ENCODE peak calls at places on chromosomes 13 and 19, in ten cellular contexts. One of them, this sample, is unnamed.

GRCh38 chr19:53703361-53703760 is 71.6 kb downstream of the DPRX start:
- DNase-seq in GM12891: no peak
- DNase-seq in stimulated activated CD4-positive, alpha-beta T cell treated with anti-CD3 and anti-CD28 coated beads, Interleukin-12 subunit alpha, Interleukin-12 subunit beta, amount 100 ng/mL, for 24 hours: no peak
- DNase-seq in Right ventricle myocardium inferior: no peak
- DNase-seq in hepatocyte: no peak
- DNase-seq in NCI-H1105 treated with DMSO at 0.1 percent for 48 hours: no peak
- DNase-seq in cerebellar nuclear complex: no peak
- DNase-seq in Calu3: no peak
- DNase-seq in Peyer's patch: no peak
- DNase-seq in retina: no peak
- DNase-seq in this sample: no peak

GRCh38 chr19:36528921-36529518 is 949 bp upstream of the ZNF260 start:
- DNase-seq in GM12891: peak
- DNase-seq in stimulated activated CD4-positive, alpha-beta T cell treated with anti-CD3 and anti-CD28 coated beads, Interleukin-12 subunit alpha, Interleukin-12 subunit beta, amount 100 ng/mL, for 24 hours: peak
- DNase-seq in Right ventricle myocardium inferior: no peak
- DNase-seq in hepatocyte: peak
- DNase-seq in NCI-H1105 treated with DMSO at 0.1 percent for 48 hours: no peak
- DNase-seq in cerebellar nuclear complex: no peak
- DNase-seq in Calu3: no peak
- DNase-seq in Peyer's patch: no peak
- DNase-seq in retina: no peak
- DNase-seq in this sample: peak

GRCh38 chr13:28100149-28101121 is at the start of gene FLT3:
- DNase-seq in GM12891: peak
- DNase-seq in stimulated activated CD4-positive, alpha-beta T cell treated with anti-CD3 and anti-CD28 coated beads, Interleukin-12 subunit alpha, Interleukin-12 subunit beta, amount 100 ng/mL, for 24 hours: peak
- DNase-seq in Right ventricle myocardium inferior: peak
- DNase-seq in hepatocyte: peak
- DNase-seq in NCI-H1105 treated with DMSO at 0.1 percent for 48 hours: no peak
- DNase-seq in cerebellar nuclear complex: no peak
- DNase-seq in Calu3: peak
- DNase-seq in Peyer's patch: no peak
- DNase-seq in retina: peak
- DNase-seq in this sample: peak

GRCh38 chr13:74452176-74452575 is 318.0 kb upstream of the KLF12 start:
- DNase-seq in GM12891: no peak
- DNase-seq in stimulated activated CD4-positive, alpha-beta T cell treated with anti-CD3 and anti-CD28 coated beads, Interleukin-12 subunit alpha, Interleukin-12 subunit beta, amount 100 ng/mL, for 24 hours: no peak
- DNase-seq in Right ventricle myocardium inferior: no peak
- DNase-seq in hepatocyte: no peak
- DNase-seq in NCI-H1105 treated with DMSO at 0.1 percent for 48 hours: no peak
- DNase-seq in cerebellar nuclear complex: no peak
- DNase-seq in Calu3: no peak
- DNase-seq in Peyer's patch: no peak
- DNase-seq in retina: no peak
- DNase-seq in this sample: no peak

GRCh38 chr13:75226755-75227435 is 255.1 kb downstream of the TBC1D4 start:
- DNase-seq in GM12891: no peak
- DNase-seq in stimulated activated CD4-positive, alpha-beta T cell treated with anti-CD3 and anti-CD28 coated beads, Interleukin-12 subunit alpha, Interleukin-12 subunit beta, amount 100 ng/mL, for 24 hours: no peak
- DNase-seq in Right ventricle myocardium inferior: no peak
- DNase-seq in hepatocyte: no peak
- DNase-seq in NCI-H1105 treated with DMSO at 0.1 percent for 48 hours: no peak
- DNase-seq in cerebellar nuclear complex: no peak
- DNase-seq in Calu3: no peak
- DNase-seq in Peyer's patch: no peak
- DNase-seq in retina: no peak
- DNase-seq in this sample: no peak

GRCh38 chr19:33804021-33804799 is 7.5 kb downstream of the KCTD15 start:
- DNase-seq in GM12891: no peak
- DNase-seq in stimulated activated CD4-positive, alpha-beta T cell treated with anti-CD3 and anti-CD28 coated beads, Interleukin-12 subunit alpha, Interleukin-12 subunit beta, amount 100 ng/mL, for 24 hours: no peak
- DNase-seq in Right ventricle myocardium inferior: peak
- DNase-seq in hepatocyte: peak
- DNase-seq in NCI-H1105 treated with DMSO at 0.1 percent for 48 hours: no peak
- DNase-seq in cerebellar nuclear complex: no peak
- DNase-seq in Calu3: peak
- DNase-seq in Peyer's patch: peak
- DNase-seq in retina: no peak
- DNase-seq in this sample: no peak

GRCh38 chr19:42480335-42481095 is 37.8 kb upstream of the CXCL17 start:
- DNase-seq in GM12891: no peak
- DNase-seq in stimulated activated CD4-positive, alpha-beta T cell treated with anti-CD3 and anti-CD28 coated beads, Interleukin-12 subunit alpha, Interleukin-12 subunit beta, amount 100 ng/mL, for 24 hours: no peak
- DNase-seq in Right ventricle myocardium inferior: no peak
- DNase-seq in hepatocyte: peak
- DNase-seq in NCI-H1105 treated with DMSO at 0.1 percent for 48 hours: no peak
- DNase-seq in cerebellar nuclear complex: no peak
- DNase-seq in Calu3: peak
- DNase-seq in Peyer's patch: no peak
- DNase-seq in retina: no peak
- DNase-seq in this sample: peak

GRCh38 chr19:7868671-7869452 is 5.3 kb downstream of the PRR36 start:
- DNase-seq in GM12891: peak
- DNase-seq in stimulated activated CD4-positive, alpha-beta T cell treated with anti-CD3 and anti-CD28 coated beads, Interleukin-12 subunit alpha, Interleukin-12 subunit beta, amount 100 ng/mL, for 24 hours: peak
- DNase-seq in Right ventricle myocardium inferior: peak
- DNase-seq in hepatocyte: peak
- DNase-seq in NCI-H1105 treated with DMSO at 0.1 percent for 48 hours: peak
- DNase-seq in cerebellar nuclear complex: no peak
- DNase-seq in Calu3: peak
- DNase-seq in Peyer's patch: peak
- DNase-seq in retina: peak
- DNase-seq in this sample: peak

GRCh38 chr13:91661692-91662490 is 263.5 kb downstream of the GPC5 start:
- DNase-seq in GM12891: no peak
- DNase-seq in stimulated activated CD4-positive, alpha-beta T cell treated with anti-CD3 and anti-CD28 coated beads, Interleukin-12 subunit alpha, Interleukin-12 subunit beta, amount 100 ng/mL, for 24 hours: no peak
- DNase-seq in Right ventricle myocardium inferior: no peak
- DNase-seq in hepatocyte: no peak
- DNase-seq in NCI-H1105 treated with DMSO at 0.1 percent for 48 hours: no peak
- DNase-seq in cerebellar nuclear complex: no peak
- DNase-seq in Calu3: no peak
- DNase-seq in Peyer's patch: no peak
- DNase-seq in retina: no peak
- DNase-seq in this sample: no peak

GRCh38 chr19:16579381-16579780 is 7.2 kb upstream of the SLC35E1 start:
- DNase-seq in GM12891: no peak
- DNase-seq in stimulated activated CD4-positive, alpha-beta T cell treated with anti-CD3 and anti-CD28 coated beads, Interleukin-12 subunit alpha, Interleukin-12 subunit beta, amount 100 ng/mL, for 24 hours: no peak
- DNase-seq in Right ventricle myocardium inferior: no peak
- DNase-seq in hepatocyte: no peak
- DNase-seq in NCI-H1105 treated with DMSO at 0.1 percent for 48 hours: no peak
- DNase-seq in cerebellar nuclear complex: no peak
- DNase-seq in Calu3: no peak
- DNase-seq in Peyer's patch: no peak
- DNase-seq in retina: no peak
- DNase-seq in this sample: no peak

GRCh38 chr13:60335531-60335930 is 61.5 kb upstream of the TDRD3 start:
- DNase-seq in GM12891: no peak
- DNase-seq in stimulated activated CD4-positive, alpha-beta T cell treated with anti-CD3 and anti-CD28 coated beads, Interleukin-12 subunit alpha, Interleukin-12 subunit beta, amount 100 ng/mL, for 24 hours: no peak
- DNase-seq in Right ventricle myocardium inferior: no peak
- DNase-seq in hepatocyte: no peak
- DNase-seq in NCI-H1105 treated with DMSO at 0.1 percent for 48 hours: peak
- DNase-seq in cerebellar nuclear complex: no peak
- DNase-seq in Calu3: no peak
- DNase-seq in Peyer's patch: no peak
- DNase-seq in retina: no peak
- DNase-seq in this sample: peak

This sample was measured in DMS53.